ENCODE peak calls at places on chromosomes 13 and 19, in ten cellular contexts. T is activated T-helper 1 cell treated with anti-CD3 and anti-CD28 coated beads, Interleukin-2, amount 50 U/mL, for 16 hours; I is activated naive CD4-positive, alpha-beta T cell treated with anti-CD3 and anti-CD28 coated beads for 36 hours; N is activated CD4-positive, alpha-beta T cell treated with anti-CD3 and anti-CD28 coated beads, Interleukin-2, amount 10 ng/mL, durations not matched to agents 7 days and 5 days; S is neural progenitor cell; M is posterior cingulate gyrus; G is occipital lobe; V is CD8-positive, alpha-beta memory T cell; L is EH; U is stimulated activated CD8-positive, alpha-beta memory T cell treated with anti-CD3 and anti-CD28 coated beads, Interleukin-7, amount 100 ng/mL, for 1 hour. C is an unnamed sample.

GRCh38 chr19:39070888-39071287 is 13.3 kb upstream of the ACP7 start:
- DNase-seq in T (no peak), I (no peak), N (no peak), S (no peak), M (no peak), G (no peak), V (no peak), L (peak), U (no peak), C (peak)

GRCh38 chr13:31043891-31044657 is 111.6 kb downstream of the TEX26 start:
- DNase-seq in T (peak), I (peak), N (peak), S (peak), M (peak), G (peak), V (peak), L (peak), U (peak), C (peak)

GRCh38 chr13:71290963-71291937 is 575.8 kb downstream of the DACH1 start:
- DNase-seq in T (no peak), I (peak), N (peak), S (no peak), M (no peak), G (no peak), V (peak), L (peak), U (no peak), C (no peak)

GRCh38 chr19:7494416-7495098 is 5.7 kb upstream of the PEX11G start:
- DNase-seq in T (no peak), I (no peak), N (no peak), S (peak), M (peak), G (peak), V (no peak), L (peak), U (no peak), C (no peak)

GRCh38 chr13:90518398-90518797 is 829.1 kb upstream of the MIR17HG start:
- DNase-seq in T (no peak), I (no peak), N (no peak), S (no peak), M (no peak), G (no peak), V (no peak), L (no peak), U (no peak), C (no peak)

GRCh38 chr19:48934837-48935236 is 1.3 kb downstream of the DHDH start:
- DNase-seq in T (no peak), I (no peak), N (no peak), S (peak), M (no peak), G (no peak), V (no peak), L (no peak), U (no peak), C (no peak)

GRCh38 chr13:98267080-98267912 is 90.2 kb upstream of the RNF113B start:
- DNase-seq in T (no peak), I (no peak), N (no peak), S (no peak), M (no peak), G (no peak), V (no peak), L (no peak), U (no peak), C (no peak)

GRCh38 chr13:43489168-43489730 is 297.5 kb downstream of the ENOX1 start:
- DNase-seq in T (no peak), I (no peak), N (no peak), S (no peak), M (peak), G (no peak), V (no peak), L (no peak), U (no peak), C (no peak)

GRCh38 chr19:12773571-12773970 is 1.8 kb downstream of the HOOK2 start:
- DNase-seq in T (no peak), I (no peak), N (no peak), S (no peak), M (no peak), G (no peak), V (no peak), L (peak), U (no peak), C (peak)

GRCh38 chr13:110713642-110713952 is at the start of gene ING1:
- DNase-seq in T (no peak), I (no peak), N (no peak), S (no peak), M (no peak), G (no peak), V (no peak), L (no peak), U (no peak), C (no peak)

GRCh38 chr13:23418776-23419683 is 14.5 kb downstream of the SACS start:
- DNase-seq in T (no peak), I (no peak), N (no peak), S (no peak), M (no peak), G (no peak), V (no peak), L (no peak), U (no peak), C (no peak)

GRCh38 chr19:12800873-12801465 is 631 bp downstream of the PRDX2 start:
- DNase-seq in T (no peak), I (peak), N (no peak), S (peak), M (peak), G (no peak), V (no peak), L (peak), U (no peak), C (no peak)

GRCh38 chr19:638901-639250 is 803 bp upstream of the FGF22 start:
- DNase-seq in T (no peak), I (no peak), N (no peak), S (no peak), M (no peak), G (no peak), V (no peak), L (no peak), U (no peak), C (no peak)

GRCh38 chr13:93963266-93964131 is 516.0 kb downstream of the DCT start:
- DNase-seq in T (no peak), I (no peak), N (no peak), S (no peak), M (no peak), G (no peak), V (no peak), L (peak), U (no peak), C (peak)

GRCh38 chr13:42277618-42278276 is 5.8 kb downstream of the AKAP11 start:
- DNase-seq in T (no peak), I (no peak), N (no peak), S (no peak), M (no peak), G (no peak), V (no peak), L (peak), U (no peak), C (no peak)

GRCh38 chr19:22528956-22529355 is 105.2 kb upstream of the ZNF492 start:
- DNase-seq in T (no peak), I (no peak), N (no peak), S (no peak), M (peak), G (no peak), V (no peak), L (no peak), U (no peak), C (no peak)

GRCh38 chr19:19474950-19475781 is 40.2 kb downstream of the TSSK6 start:
- DNase-seq in T (no peak), I (no peak), N (no peak), S (peak), M (no peak), G (no peak), V (no peak), L (no peak), U (no peak), C (no peak)

GRCh38 chr19:4206818-4207484 is 22.4 kb upstream of the EBI3 start:
- DNase-seq in T (no peak), I (no peak), N (no peak), S (no peak), M (no peak), G (no peak), V (no peak), L (peak), U (no peak), C (peak)

GRCh38 chr19:9009935-9010651 is at the start of gene MUC16:
- DNase-seq in T (no peak), I (no peak), N (no peak), S (no peak), M (peak), G (no peak), V (no peak), L (no peak), U (no peak), C (no peak)

GRCh38 chr13:21481359-21481758 is 22.3 kb upstream of the ZDHHC20 start:
- DNase-seq in T (no peak), I (no peak), N (no peak), S (no peak), M (no peak), G (no peak), V (no peak), L (peak), U (no peak), C (no peak)

GRCh38 chr19:53463263-53463662 is 4.3 kb upstream of the ZNF813 start:
- DNase-seq in T (no peak), I (no peak), N (peak), S (peak), M (peak), G (peak), V (no peak), L (peak), U (no peak), C (no peak)

GRCh38 chr13:65063753-65064152 is 2166.4 kb downstream of the PCDH9 start:
- DNase-seq in T (no peak), I (no peak), N (no peak), S (no peak), M (no peak), G (no peak), V (no peak), L (peak), U (no peak), C (no peak)

C was measured in A549.